ENCODE peak calls at places on chromosomes 16 and 17, in ten cellular contexts. R is small intestine, S is lower lobe of right lung, C is mammary epithelial cell, L is uterus, J is BJ, U is esophagus squamous epithelium, N is heart right ventricle, Y is cardiac muscle cell, B is psoas muscle. E is an unnamed sample.

GRCh38 chr17:68290268-68290954 is 516 bp downstream of the SLC16A6 start:
- DNase-seq in N (peak; percentile 14), U (no peak), R (no peak), J (no peak), Y (no peak), B (peak; percentile 68), S (peak; percentile 71), C (no peak), L (no peak), E (no peak)

GRCh38 chr17:28182559-28182958 is 136.4 kb upstream of the TMEM97 start:
- DNase-seq in S (no peak), U (no peak), N (no peak), R (no peak), L (no peak), C (no peak), Y (no peak), J (no peak), B (no peak), E (no peak)

GRCh38 chr16:81554993-81555392 is 110.4 kb downstream of the CMIP start:
- DNase-seq in L (no peak), C (no peak), R (no peak), Y (no peak), J (no peak), B (no peak), N (no peak), U (no peak), S (peak; percentile 10), E (no peak)

GRCh38 chr16:50640391-50640790 is 40.7 kb downstream of the SNX20 start:
- DNase-seq in J (no peak), R (no peak), Y (no peak), B (no peak), S (no peak), C (peak; percentile 2), U (no peak), N (no peak), L (no peak), E (no peak)

GRCh38 chr16:58451945-58452401 is 48.0 kb upstream of the NDRG4 start:
- DNase-seq in J (no peak), U (no peak), N (no peak), C (peak; percentile 62), L (peak; percentile 61), Y (peak; percentile 44), R (no peak), S (no peak), B (no peak), E (no peak)

GRCh38 chr16:54998834-54999233 is 68.2 kb downstream of the IRX5 start:
- DNase-seq in J (no peak), Y (peak; percentile 6), U (no peak), B (no peak), R (no peak), L (no peak), N (no peak), C (no peak), S (no peak), E (no peak)

GRCh38 chr16:11100239-11100750 is 155.7 kb downstream of the SOCS1 start:
- DNase-seq in J (peak; percentile 90), N (peak; percentile 70), C (no peak), S (no peak), R (peak; percentile 41), Y (peak; percentile 95), L (peak; percentile 91), B (peak; percentile 75), U (no peak), E (peak; percentile 36)

GRCh38 chr16:10575506-10576130 is 4.8 kb downstream of the EMP2 start:
- DNase-seq in L (no peak), N (no peak), S (no peak), R (no peak), U (no peak), B (no peak), J (no peak), C (no peak), Y (peak; percentile 78), E (no peak)

GRCh38 chr17:44828919-44829557 is 1.0 kb downstream of the GJC1 start:
- DNase-seq in S (no peak), U (no peak), L (no peak), R (no peak), N (no peak), C (peak; percentile 38), Y (peak; percentile 45), J (no peak), B (no peak), E (no peak)

GRCh38 chr17:15285466-15285865 is 20.3 kb upstream of the PMP22 start:
- DNase-seq in C (no peak), J (no peak), L (no peak), U (no peak), S (no peak), Y (no peak), B (no peak), R (no peak), N (no peak), E (no peak)

GRCh38 chr17:52134641-52135040 is 23.9 kb downstream of the CA10 start:
- DNase-seq in J (no peak), R (no peak), S (no peak), U (no peak), C (peak; percentile 49), L (no peak), N (no peak), B (no peak), Y (no peak), E (no peak)

GRCh38 chr16:82580293-82580900 is 46.4 kb upstream of the CDH13 start:
- DNase-seq in U (no peak), C (peak; percentile 8), J (no peak), N (peak; percentile 15), L (no peak), B (peak; percentile 56), Y (peak; percentile 7), S (no peak), R (peak; percentile 27), E (no peak)

GRCh38 chr17:40714473-40714872 is 10.9 kb upstream of the KRT24 start:
- DNase-seq in R (no peak), C (no peak), S (no peak), Y (no peak), N (no peak), U (no peak), L (no peak), B (no peak), J (no peak), E (no peak)

GRCh38 chr17:80999224-81000088 is 7.8 kb downstream of the CHMP6 start:
- DNase-seq in U (no peak), N (no peak), S (peak; percentile 45), C (no peak), L (no peak), B (no peak), R (no peak), Y (no peak), J (no peak), E (no peak)
- H3K36me3 ChIP-seq in U (peaks cover 29% of the 10 kb centered on the region), N (peaks cover 8% of the 10 kb centered on the region), S (peaks cover 55% of the 10 kb centered on the region), C (peaks cover 4% of the 10 kb centered on the region), L (no peaks in the 10 kb centered on the region), B (no peaks in the 10 kb centered on the region), R (peaks cover 13% of the 10 kb centered on the region), Y (peaks cover 26% of the 10 kb centered on the region), J (peaks cover 36% of the 10 kb centered on the region), E (peaks cover 62% of the 10 kb centered on the region)

GRCh38 chr16:89138843-89139520 is 32.6 kb upstream of the CDH15 start:
- DNase-seq in R (no peak), N (no peak), U (no peak), C (no peak), Y (no peak), L (no peak), B (no peak), S (peak; percentile 24), J (no peak), E (no peak)

GRCh38 chr16:89138513-89138795 is 33.1 kb upstream of the CDH15 start:
- DNase-seq in B (no peak), R (no peak), S (peak; percentile 33), J (no peak), L (no peak), Y (no peak), U (no peak), N (no peak), C (no peak), E (no peak)

GRCh38 chr16:89137666-89138512 is 33.7 kb upstream of the CDH15 start:
- DNase-seq in U (no peak), R (no peak), B (no peak), C (no peak), S (peak; percentile 36), J (no peak), L (no peak), Y (no peak), N (no peak), E (no peak)

GRCh38 chr16:89135166-89135565 is 36.4 kb upstream of the CDH15 start:
- DNase-seq in U (no peak), C (no peak), S (peak; percentile 28), R (no peak), B (no peak), J (no peak), L (no peak), Y (no peak), N (no peak), E (no peak)

GRCh38 chr16:89136931-89137330 is 34.6 kb upstream of the CDH15 start:
- DNase-seq in S (no peak), C (no peak), R (no peak), L (no peak), B (no peak), J (no peak), N (no peak), U (no peak), Y (no peak), E (no peak)
- H3K36me3 ChIP-seq in S (peaks cover 69% of the 10 kb centered on the region), C (no peaks in the 10 kb centered on the region), R (peaks cover 16% of the 10 kb centered on the region), L (no peaks in the 10 kb centered on the region), B (no peaks in the 10 kb centered on the region), J (peaks cover 11% of the 10 kb centered on the region), N (peaks cover 8% of the 10 kb centered on the region), U (peaks cover 27% of the 10 kb centered on the region), Y (no peaks in the 10 kb centered on the region), E (peaks cover 31% of the 10 kb centered on the region)

GRCh38 chr16:57213462-57213861 is 27.3 kb downstream of the RSPRY1 start:
- DNase-seq in B (no peak), U (no peak), S (no peak), R (no peak), J (no peak), C (peak; percentile 79), L (no peak), N (no peak), Y (no peak), E (no peak)
- H3K36me3 ChIP-seq in B (peaks cover 24% of the 10 kb centered on the region), U (peaks cover 67% of the 10 kb centered on the region), S (peaks cover 98% of the 10 kb centered on the region), R (peaks cover 31% of the 10 kb centered on the region), J (peaks cover 15% of the 10 kb centered on the region), C (peaks cover 40% of the 10 kb centered on the region), L (no peaks in the 10 kb centered on the region), N (peaks cover 8% of the 10 kb centered on the region), Y (peaks cover 54% of the 10 kb centered on the region), E (peaks cover 81% of the 10 kb centered on the region)

GRCh38 chr17:1880851-1881630 is 51.2 kb downstream of the RPA1 start:
- DNase-seq in R (no peak), Y (peak; percentile 29), J (no peak), L (no peak), U (no peak), B (no peak), S (no peak), C (no peak), N (no peak), E (no peak)

GRCh38 chr17:1878419-1879121 is 48.8 kb downstream of the RPA1 start:
- DNase-seq in L (no peak), N (peak; percentile 41), Y (no peak), J (no peak), R (no peak), B (no peak), C (no peak), S (no peak), U (no peak), E (no peak)

GRCh38 chr17:1888741-1889140 is 58.9 kb downstream of the RPA1 start:
- DNase-seq in Y (no peak), C (no peak), N (no peak), J (no peak), B (no peak), S (no peak), R (no peak), U (no peak), L (no peak), E (no peak)

GRCh38 chr17:1882836-1883235 is 53.0 kb downstream of the RPA1 start:
- DNase-seq in B (no peak), C (peak; percentile 15), U (no peak), S (no peak), Y (peak; percentile 59), N (no peak), R (peak; percentile 62), J (no peak), L (no peak), E (peak; percentile 10)

GRCh38 chr17:1883536-1883935 is 53.7 kb downstream of the RPA1 start:
- DNase-seq in R (no peak), J (no peak), U (no peak), Y (no peak), C (no peak), B (no peak), N (no peak), L (no peak), S (no peak), E (no peak)
- H3K36me3 ChIP-seq in R (peaks cover 29% of the 10 kb centered on the region), J (peaks cover 24% of the 10 kb centered on the region), U (peaks cover 58% of the 10 kb centered on the region), Y (peaks cover 34% of the 10 kb centered on the region), C (peaks cover 37% of the 10 kb centered on the region), B (peaks cover 12% of the 10 kb centered on the region), N (no peaks in the 10 kb centered on the region), L (no peaks in the 10 kb centered on the region), S (peaks cover 96% of the 10 kb centered on the region), E (peaks cover 86% of the 10 kb centered on the region)

E was measured in SJSA1.